ENCODE peak calls at places on chromosome 14, in seven cellular contexts. J is psoas muscle, C is fibroblast of the aortic adventitia, H is IMR-90, P is AG04450, U is upper lobe of right lung, Q is stomach. K is an unnamed sample.

GRCh38 chr14:28651148-28651547 is 115.4 kb upstream of the FOXG1 start:
- DNase-seq in J (no peak), H (peak), U (no peak), C (peak), P (no peak), Q (no peak), K (no peak)

GRCh38 chr14:57979376-57980048 is 113.6 kb upstream of the SLC35F4 start:
- DNase-seq in U (no peak), H (no peak), J (no peak), Q (no peak), C (no peak), P (no peak), K (no peak)

GRCh38 chr14:101849125-101849524 is 87.6 kb downstream of the PPP2R5C start:
- DNase-seq in U (no peak), J (no peak), H (no peak), Q (no peak), P (no peak), C (no peak), K (no peak)

GRCh38 chr14:106436310-106436905 is 910.0 kb downstream of the TMEM121 start:
- DNase-seq in P (no peak), H (no peak), C (no peak), J (no peak), Q (no peak), U (peak), K (peak)

GRCh38 chr14:30681752-30682355 is 59.7 kb downstream of the SCFD1 start:
- DNase-seq in Q (no peak), H (peak), J (no peak), P (no peak), C (peak), U (no peak), K (peak)

GRCh38 chr14:33958616-33959226 is 7.8 kb upstream of the EGLN3 start:
- DNase-seq in C (no peak), H (no peak), Q (no peak), J (no peak), P (no peak), U (no peak), K (no peak)

GRCh38 chr14:69986336-69986735 is 107.1 kb downstream of the SMOC1 start:
- DNase-seq in J (no peak), P (no peak), Q (no peak), H (no peak), C (no peak), U (no peak), K (no peak)

GRCh38 chr14:99267871-99268775 is 3.9 kb downstream of the BCL11B start:
- DNase-seq in U (no peak), P (no peak), J (no peak), H (no peak), Q (no peak), C (no peak), K (no peak)

GRCh38 chr14:34098045-34098984 is 147.4 kb upstream of the EGLN3 start:
- DNase-seq in J (peak), H (peak), C (peak), U (no peak), P (no peak), Q (peak), K (peak)

GRCh38 chr14:31768355-31768754 is 207.2 kb downstream of the NUBPL start:
- DNase-seq in C (no peak), Q (no peak), U (no peak), H (no peak), P (no peak), J (no peak), K (no peak)

GRCh38 chr14:46377305-46377704 is 274.3 kb downstream of the RPL10L start:
- DNase-seq in J (no peak), Q (no peak), C (no peak), P (no peak), U (no peak), H (no peak), K (no peak)

GRCh38 chr14:97976861-97977260 is 1179.7 kb downstream of the VRK1 start:
- DNase-seq in H (no peak), U (no peak), J (peak), Q (no peak), P (no peak), C (no peak), K (no peak)

GRCh38 chr14:73774671-73775070 is 60.5 kb upstream of the PNMA1 start:
- DNase-seq in J (no peak), P (no peak), C (no peak), Q (no peak), H (no peak), U (no peak), K (no peak)

GRCh38 chr14:50658203-50658602 is 9.9 kb downstream of the SAV1 start:
- DNase-seq in U (no peak), C (peak), J (no peak), Q (peak), P (no peak), H (peak), K (peak)

GRCh38 chr14:58151264-58151700 is 731 bp downstream of the ARMH4 start:
- DNase-seq in C (peak), Q (no peak), U (no peak), P (no peak), H (no peak), J (no peak), K (no peak)

GRCh38 chr14:62329427-62329826 is 567.2 kb downstream of the SNAPC1 start:
- DNase-seq in C (no peak), P (peak), U (no peak), Q (no peak), J (no peak), H (peak), K (no peak)

DNA sequence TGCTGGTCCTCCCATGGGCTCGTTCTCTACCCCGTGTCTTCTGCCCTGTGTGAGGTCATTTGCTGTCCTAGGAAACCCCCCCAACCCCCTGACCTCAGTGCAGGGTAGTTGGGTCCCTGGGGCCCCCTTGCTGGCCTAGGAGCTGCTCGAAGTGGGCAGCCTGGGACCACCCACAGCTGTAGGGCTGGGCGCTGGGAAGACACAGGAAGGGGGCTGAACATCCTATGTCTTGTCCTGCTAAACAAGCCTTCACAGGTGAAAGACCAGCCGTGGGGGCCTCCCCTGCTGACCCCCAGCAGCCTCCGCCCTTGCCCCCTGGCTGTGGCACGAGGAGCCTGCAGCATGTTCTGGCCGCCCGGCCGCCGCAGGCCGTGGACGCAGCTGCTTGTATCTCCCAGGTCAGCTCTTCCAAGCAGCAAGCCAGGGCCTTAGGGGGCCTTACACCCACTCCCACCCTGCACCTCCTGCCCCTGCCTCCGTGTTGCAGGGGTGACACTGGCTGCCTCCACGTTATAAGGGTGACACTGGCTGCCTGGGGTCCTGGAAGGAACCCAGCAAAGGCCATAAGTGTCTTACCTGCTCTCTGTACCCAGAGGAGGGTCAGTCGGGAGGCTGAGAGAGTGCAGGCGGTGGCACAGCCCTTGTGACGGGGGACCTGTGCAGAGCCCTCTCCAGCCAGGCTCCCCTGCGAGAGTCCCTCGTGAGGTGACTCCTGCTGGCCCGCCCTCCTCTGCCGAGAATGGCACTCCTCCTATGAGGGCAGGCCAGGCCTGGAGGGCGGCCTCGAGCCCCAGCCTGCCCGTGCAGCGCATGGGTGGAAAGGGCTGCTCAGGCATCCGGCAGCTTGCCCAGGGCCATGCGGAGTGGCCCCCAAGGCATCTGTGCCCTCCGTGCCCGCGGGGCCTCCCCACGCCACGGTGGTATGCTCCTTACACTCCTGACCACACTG is 11.5 kb upstream of the TEX22 start:
- DNase-seq in H (no peak), J (no peak), Q (no peak), C (no peak), U (no peak), P (no peak), K (no peak)
- TF ChIP-seq CTCF in H (no peak), J (no peak), Q (no peak), C (no peak), U (no peak), P (no peak), K (no peak)

GRCh38 chr14:75831455-75831854 is 150.3 kb downstream of the TGFB3 start:
- DNase-seq in P (no peak), H (peak), C (peak), Q (peak), U (peak), J (peak), K (peak)
- H3K4me3 ChIP-seq in P (no peak), H (no peak), C (no peak), Q (no peak), U (peak), J (no peak), K (no peak)

DNA sequence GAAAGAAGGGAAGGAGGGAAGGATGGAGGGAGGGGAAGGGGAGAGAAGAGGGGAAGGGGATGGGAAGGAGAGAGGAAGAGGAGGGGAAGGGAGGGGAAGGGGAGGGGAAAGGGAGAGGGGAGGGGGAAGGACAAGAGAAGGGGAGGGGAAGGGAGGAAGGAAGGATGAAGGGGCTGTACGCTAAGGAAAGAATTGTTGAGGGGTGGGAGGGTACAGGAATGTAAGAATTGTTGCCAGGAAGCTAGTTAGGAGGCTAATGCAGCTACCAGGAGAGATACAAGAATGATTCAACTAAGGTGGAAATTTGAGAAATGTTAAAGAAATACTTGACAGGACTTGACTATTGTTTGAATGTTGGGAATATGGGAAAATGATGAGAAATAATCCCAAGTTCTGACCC is 261.2 kb downstream of the DPF3 start:
- DNase-seq in Q (no peak), U (no peak), P (no peak), C (no peak), H (no peak), J (no peak), K (no peak)
- TF ChIP-seq CTCF in Q (no peak), U (no peak), P (no peak), C (no peak), H (no peak), J (no peak), K (no peak)

GRCh38 chr14:52791204-52792096 is at the start of gene GNPNAT1:
- DNase-seq in C (peak), Q (peak), P (peak), U (peak), J (peak), H (peak), K (peak)

GRCh38 chr14:52790756-52791203 is 627 bp downstream of the GNPNAT1 start:
- DNase-seq in C (no peak), P (no peak), H (no peak), J (no peak), Q (no peak), U (no peak), K (no peak)

GRCh38 chr14:52786887-52787286 is 4.5 kb downstream of the GNPNAT1 start:
- DNase-seq in H (no peak), U (no peak), Q (no peak), C (no peak), J (no peak), P (no peak), K (no peak)

GRCh38 chr14:52790011-52790755 is 1.2 kb downstream of the GNPNAT1 start:
- DNase-seq in H (no peak), P (no peak), Q (no peak), C (peak), U (no peak), J (no peak), K (peak)

DNA sequence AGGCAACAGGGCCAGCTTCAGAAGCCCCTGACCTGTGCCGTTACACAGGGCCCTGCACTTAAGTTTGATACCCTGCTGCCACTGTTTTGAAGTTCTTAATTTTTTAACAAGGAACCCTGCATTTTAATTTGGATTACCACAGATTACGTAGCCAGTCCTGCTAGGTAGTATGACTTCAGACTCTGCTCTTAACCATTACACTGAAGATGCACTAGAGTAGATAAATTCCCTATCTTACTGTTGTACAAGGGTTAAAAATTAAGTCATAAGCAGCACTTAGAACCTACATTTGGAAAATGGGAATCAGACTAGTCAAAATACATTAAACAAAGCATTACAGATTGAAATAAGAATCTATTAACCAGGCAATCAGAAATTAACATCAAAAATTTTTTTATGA is 2.3 kb downstream of the GNPNAT1 start:
- DNase-seq in Q (no peak), C (peak), U (no peak), J (no peak), H (no peak), P (no peak), K (no peak)
- H3K4me3 ChIP-seq in Q (peak), C (peak), U (no peak), J (no peak), H (no peak), P (peak), K (no peak)

GRCh38 chr14:22887990-22888378 is 5.0 kb downstream of the REM2 start:
- DNase-seq in H (no peak), Q (no peak), P (no peak), U (no peak), C (no peak), J (no peak), K (no peak)
- TF ChIP-seq CTCF in H (no peak), Q (no peak), P (no peak), U (no peak), C (no peak), J (no peak), K (no peak)

DNA sequence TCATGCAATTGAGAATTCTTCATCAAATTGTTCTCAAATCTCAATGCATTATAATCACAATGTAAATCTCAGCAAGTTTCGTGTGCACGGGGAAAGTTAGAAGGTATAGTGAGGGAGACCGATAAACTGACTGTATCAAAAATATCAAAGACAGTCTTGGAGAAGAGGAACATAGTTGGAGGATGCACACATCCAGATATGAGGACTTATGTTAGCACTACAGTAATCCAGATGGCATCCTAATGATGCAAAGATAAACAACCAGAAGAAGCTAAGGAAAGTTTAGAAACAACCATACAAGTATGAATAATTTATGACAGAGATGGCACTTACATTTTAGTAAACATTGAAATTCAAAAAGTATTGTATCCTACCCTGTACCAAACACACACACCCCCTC is 760.1 kb downstream of the RPS29 start:
- DNase-seq in H (peak), C (no peak), U (no peak), J (no peak), Q (no peak), P (no peak), K (no peak)
- H3K4me3 ChIP-seq in H (no peak), C (no peak), U (no peak), J (no peak), Q (no peak), P (no peak), K (no peak)